ENCODE peak calls at places on chromosome 5, in ten cellular contexts. One of them, this sample, is unnamed.

GRCh38 chr5:132426525-132427138 is 57.1 kb downstream of the SLC22A5 start:
- DNase-seq in neural crest cell: no peak
- DNase-seq in fibroblast of lung: peak; percentile 90
- DNase-seq in WERI-Rb-1: no peak
- DNase-seq in endothelial cell: no peak
- DNase-seq in GM10248: peak; percentile 67
- DNase-seq in cardiac muscle cell: no peak
- DNase-seq in GM06990: peak; percentile 82
- DNase-seq in Calu3: peak; percentile 75
- DNase-seq in astrocyte: peak; percentile 94
- DNase-seq in this sample: peak; percentile 79

GRCh38 chr5:56264417-56265025 is 31.4 kb upstream of the ANKRD55 start:
- DNase-seq in astrocyte: no peak
- DNase-seq in endothelial cell: peak; percentile 51
- DNase-seq in neural crest cell: peak; percentile 34
- DNase-seq in GM06990: no peak
- DNase-seq in cardiac muscle cell: peak; percentile 46
- DNase-seq in GM10248: no peak
- DNase-seq in WERI-Rb-1: peak; percentile 59
- DNase-seq in fibroblast of lung: peak; percentile 46
- DNase-seq in Calu3: peak; percentile 64
- DNase-seq in this sample: no peak

GRCh38 chr5:146765089-146765832 is 113.3 kb downstream of the PPP2R2B start:
- DNase-seq in GM10248: no peak
- DNase-seq in GM06990: no peak
- DNase-seq in neural crest cell: no peak
- DNase-seq in WERI-Rb-1: no peak
- DNase-seq in Calu3: no peak
- DNase-seq in endothelial cell: no peak
- DNase-seq in cardiac muscle cell: no peak
- DNase-seq in fibroblast of lung: no peak
- DNase-seq in astrocyte: peak; percentile 78
- DNase-seq in this sample: no peak

GRCh38 chr5:167578977-167579700 is 712.3 kb upstream of the WWC1 start:
- DNase-seq in cardiac muscle cell: no peak
- DNase-seq in fibroblast of lung: peak; percentile 73
- DNase-seq in GM06990: no peak
- DNase-seq in neural crest cell: no peak
- DNase-seq in WERI-Rb-1: no peak
- DNase-seq in GM10248: no peak
- DNase-seq in Calu3: no peak
- DNase-seq in endothelial cell: no peak
- DNase-seq in astrocyte: peak; percentile 91
- DNase-seq in this sample: no peak

GRCh38 chr5:107431998-107432397 is 238.7 kb downstream of the EFNA5 start:
- DNase-seq in GM10248: no peak
- DNase-seq in neural crest cell: no peak
- DNase-seq in cardiac muscle cell: no peak
- DNase-seq in endothelial cell: no peak
- DNase-seq in Calu3: no peak
- DNase-seq in astrocyte: peak; percentile 48
- DNase-seq in GM06990: no peak
- DNase-seq in WERI-Rb-1: no peak
- DNase-seq in fibroblast of lung: peak; percentile 56
- DNase-seq in this sample: no peak

GRCh38 chr5:120695368-120695880 is 231.3 kb downstream of the PRR16 start:
- DNase-seq in fibroblast of lung: no peak
- DNase-seq in Calu3: no peak
- DNase-seq in neural crest cell: no peak
- DNase-seq in cardiac muscle cell: no peak
- DNase-seq in endothelial cell: no peak
- DNase-seq in GM06990: no peak
- DNase-seq in astrocyte: no peak
- DNase-seq in WERI-Rb-1: no peak
- DNase-seq in GM10248: no peak
- DNase-seq in this sample: no peak

GRCh38 chr5:156474251-156474650 is 147.3 kb downstream of the SGCD start:
- DNase-seq in endothelial cell: no peak
- DNase-seq in astrocyte: peak; percentile 23
- DNase-seq in fibroblast of lung: peak; percentile 89
- DNase-seq in Calu3: no peak
- DNase-seq in GM10248: no peak
- DNase-seq in WERI-Rb-1: no peak
- DNase-seq in GM06990: no peak
- DNase-seq in cardiac muscle cell: peak; percentile 62
- DNase-seq in neural crest cell: no peak
- DNase-seq in this sample: no peak

GRCh38 chr5:141800629-141801028 is 77.6 kb downstream of the PCDH1 start:
- DNase-seq in GM06990: no peak
- DNase-seq in fibroblast of lung: no peak
- DNase-seq in Calu3: no peak
- DNase-seq in neural crest cell: no peak
- DNase-seq in astrocyte: no peak
- DNase-seq in WERI-Rb-1: no peak
- DNase-seq in endothelial cell: no peak
- DNase-seq in cardiac muscle cell: no peak
- DNase-seq in GM10248: no peak
- DNase-seq in this sample: no peak

GRCh38 chr5:6728011-6728794 is 15.0 kb downstream of the TENT4A start:
- DNase-seq in cardiac muscle cell: no peak
- DNase-seq in Calu3: no peak
- DNase-seq in neural crest cell: no peak
- DNase-seq in endothelial cell: no peak
- DNase-seq in fibroblast of lung: no peak
- DNase-seq in GM10248: peak; percentile 76
- DNase-seq in GM06990: peak; percentile 78
- DNase-seq in astrocyte: no peak
- DNase-seq in WERI-Rb-1: no peak
- DNase-seq in this sample: no peak

GRCh38 chr5:107289030-107289714 is 381.6 kb downstream of the EFNA5 start:
- DNase-seq in neural crest cell: no peak
- DNase-seq in endothelial cell: no peak
- DNase-seq in astrocyte: no peak
- DNase-seq in GM06990: peak; percentile 44
- DNase-seq in WERI-Rb-1: no peak
- DNase-seq in GM10248: peak; percentile 55
- DNase-seq in Calu3: no peak
- DNase-seq in cardiac muscle cell: no peak
- DNase-seq in fibroblast of lung: no peak
- DNase-seq in this sample: no peak

GRCh38 chr5:50547303-50547702 is 106.2 kb upstream of the EMB start:
- DNase-seq in Calu3: no peak
- DNase-seq in GM10248: peak; percentile 10
- DNase-seq in fibroblast of lung: no peak
- DNase-seq in cardiac muscle cell: no peak
- DNase-seq in WERI-Rb-1: no peak
- DNase-seq in neural crest cell: no peak
- DNase-seq in GM06990: peak; percentile 36
- DNase-seq in endothelial cell: no peak
- DNase-seq in astrocyte: no peak
- DNase-seq in this sample: no peak

GRCh38 chr5:130138406-130139060 is 234.3 kb downstream of the CHSY3 start:
- DNase-seq in Calu3: no peak
- DNase-seq in fibroblast of lung: peak; percentile 15
- DNase-seq in endothelial cell: no peak
- DNase-seq in cardiac muscle cell: no peak
- DNase-seq in GM10248: no peak
- DNase-seq in WERI-Rb-1: no peak
- DNase-seq in GM06990: no peak
- DNase-seq in astrocyte: peak; percentile 48
- DNase-seq in neural crest cell: no peak
- DNase-seq in this sample: no peak

GRCh38 chr5:43006411-43007202 is 33.5 kb downstream of the ANXA2R start:
- DNase-seq in astrocyte: peak; percentile 53
- DNase-seq in neural crest cell: no peak
- DNase-seq in endothelial cell: no peak
- DNase-seq in fibroblast of lung: no peak
- DNase-seq in WERI-Rb-1: no peak
- DNase-seq in Calu3: no peak
- DNase-seq in GM06990: no peak
- DNase-seq in GM10248: no peak
- DNase-seq in cardiac muscle cell: no peak
- DNase-seq in this sample: no peak

GRCh38 chr5:177507165-177507564 is 2.5 kb downstream of the DOK3 start:
- DNase-seq in WERI-Rb-1: no peak
- DNase-seq in endothelial cell: no peak
- DNase-seq in neural crest cell: no peak
- DNase-seq in cardiac muscle cell: no peak
- DNase-seq in GM06990: no peak
- DNase-seq in astrocyte: no peak
- DNase-seq in GM10248: no peak
- DNase-seq in fibroblast of lung: no peak
- DNase-seq in Calu3: no peak
- DNase-seq in this sample: no peak

GRCh38 chr5:154215931-154216330 is 25.4 kb downstream of the GALNT10 start:
- DNase-seq in WERI-Rb-1: no peak
- DNase-seq in GM10248: no peak
- DNase-seq in endothelial cell: no peak
- DNase-seq in Calu3: no peak
- DNase-seq in fibroblast of lung: no peak
- DNase-seq in astrocyte: no peak
- DNase-seq in cardiac muscle cell: no peak
- DNase-seq in neural crest cell: no peak
- DNase-seq in GM06990: no peak
- DNase-seq in this sample: no peak

GRCh38 chr5:158096835-158097234 is 237.9 kb upstream of the CLINT1 start:
- DNase-seq in GM06990: no peak
- DNase-seq in endothelial cell: no peak
- DNase-seq in WERI-Rb-1: no peak
- DNase-seq in GM10248: no peak
- DNase-seq in cardiac muscle cell: no peak
- DNase-seq in neural crest cell: no peak
- DNase-seq in astrocyte: no peak
- DNase-seq in fibroblast of lung: no peak
- DNase-seq in Calu3: no peak
- DNase-seq in this sample: no peak

GRCh38 chr5:17219006-17219422 is 1.6 kb downstream of the BASP1 start:
- DNase-seq in neural crest cell: peak; percentile 51
- DNase-seq in Calu3: no peak
- DNase-seq in endothelial cell: peak; percentile 53
- DNase-seq in GM06990: peak; percentile 61
- DNase-seq in astrocyte: no peak
- DNase-seq in GM10248: peak; percentile 41
- DNase-seq in cardiac muscle cell: peak; percentile 47
- DNase-seq in WERI-Rb-1: no peak
- DNase-seq in fibroblast of lung: no peak
- DNase-seq in this sample: no peak

GRCh38 chr5:94618493-94619328 is at the start of the genes KIAA0825 and SLF1:
- DNase-seq in GM10248: peak; percentile 90
- DNase-seq in astrocyte: peak; percentile 82
- DNase-seq in neural crest cell: peak; percentile 73
- DNase-seq in GM06990: peak; percentile 85
- DNase-seq in endothelial cell: peak; percentile 82
- DNase-seq in Calu3: peak; percentile 92
- DNase-seq in cardiac muscle cell: peak; percentile 95
- DNase-seq in fibroblast of lung: peak; percentile 83
- DNase-seq in WERI-Rb-1: peak; percentile 91
- DNase-seq in this sample: peak; percentile 76
- TF ChIP-seq CTCF in GM10248: no peak
- TF ChIP-seq CTCF in astrocyte: no peak
- TF ChIP-seq CTCF in neural crest cell: no peak
- TF ChIP-seq CTCF in GM06990: no peak
- TF ChIP-seq CTCF in endothelial cell: no peak
- TF ChIP-seq CTCF in Calu3: no peak
- TF ChIP-seq CTCF in cardiac muscle cell: no peak
- TF ChIP-seq CTCF in fibroblast of lung: no peak
- TF ChIP-seq CTCF in WERI-Rb-1: no peak
- TF ChIP-seq CTCF in this sample: no peak

DNA sequence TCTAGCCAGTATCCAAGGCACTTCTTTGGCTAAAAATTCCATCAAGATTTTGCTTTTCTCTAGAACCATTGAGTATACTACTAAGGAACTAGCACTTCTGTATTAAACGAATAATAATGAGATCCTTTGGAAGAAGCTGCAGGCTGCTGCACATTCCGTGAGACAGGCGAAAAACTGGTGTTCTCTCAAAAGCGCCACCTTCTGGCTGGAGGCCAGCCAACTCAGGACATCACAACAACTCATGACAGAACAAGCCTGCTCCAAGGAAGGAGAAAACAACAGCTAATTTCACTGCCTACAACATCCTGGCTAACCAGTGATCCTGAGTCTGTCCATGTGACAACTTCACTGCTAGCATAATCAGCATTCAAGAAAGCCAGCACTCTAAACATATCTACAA is 150.4 kb downstream of the YTHDC2 start:
- DNase-seq in GM06990: no peak
- DNase-seq in neural crest cell: peak; percentile 22
- DNase-seq in WERI-Rb-1: peak; percentile 73
- DNase-seq in Calu3: peak; percentile 37
- DNase-seq in GM10248: peak; percentile 15
- DNase-seq in fibroblast of lung: peak; percentile 11
- DNase-seq in endothelial cell: peak; percentile 64
- DNase-seq in astrocyte: no peak
- DNase-seq in cardiac muscle cell: peak; percentile 11
- DNase-seq in this sample: no peak
- TF ChIP-seq CTCF in GM06990: peak; percentile 73
- TF ChIP-seq CTCF in neural crest cell: peak; percentile 45
- TF ChIP-seq CTCF in WERI-Rb-1: peak; percentile 65
- TF ChIP-seq CTCF in Calu3: peak; percentile 14
- TF ChIP-seq CTCF in GM10248: peak; percentile 52
- TF ChIP-seq CTCF in fibroblast of lung: no peak
- TF ChIP-seq CTCF in endothelial cell: peak; percentile 64
- TF ChIP-seq CTCF in astrocyte: peak; percentile 11
- TF ChIP-seq CTCF in cardiac muscle cell: peak; percentile 45
- TF ChIP-seq CTCF in this sample: no peak

GRCh38 chr5:10779592-10779991 is 18.6 kb upstream of the DAP start:
- DNase-seq in Calu3: no peak
- DNase-seq in astrocyte: no peak
- DNase-seq in neural crest cell: no peak
- DNase-seq in endothelial cell: no peak
- DNase-seq in WERI-Rb-1: no peak
- DNase-seq in cardiac muscle cell: no peak
- DNase-seq in GM06990: no peak
- DNase-seq in fibroblast of lung: no peak
- DNase-seq in GM10248: no peak
- DNase-seq in this sample: no peak

GRCh38 chr5:10775646-10776045 is 14.6 kb upstream of the DAP start:
- DNase-seq in GM06990: no peak
- DNase-seq in GM10248: peak; percentile 28
- DNase-seq in WERI-Rb-1: no peak
- DNase-seq in Calu3: no peak
- DNase-seq in astrocyte: no peak
- DNase-seq in fibroblast of lung: no peak
- DNase-seq in endothelial cell: no peak
- DNase-seq in neural crest cell: no peak
- DNase-seq in cardiac muscle cell: no peak
- DNase-seq in this sample: no peak
- TF ChIP-seq CTCF in GM06990: peak; percentile 29
- TF ChIP-seq CTCF in GM10248: peak; percentile 32
- TF ChIP-seq CTCF in WERI-Rb-1: peak; percentile 52
- TF ChIP-seq CTCF in Calu3: no peak
- TF ChIP-seq CTCF in astrocyte: no peak
- TF ChIP-seq CTCF in fibroblast of lung: no peak
- TF ChIP-seq CTCF in endothelial cell: no peak
- TF ChIP-seq CTCF in neural crest cell: no peak
- TF ChIP-seq CTCF in cardiac muscle cell: peak; percentile 7
- TF ChIP-seq CTCF in this sample: no peak

DNA sequence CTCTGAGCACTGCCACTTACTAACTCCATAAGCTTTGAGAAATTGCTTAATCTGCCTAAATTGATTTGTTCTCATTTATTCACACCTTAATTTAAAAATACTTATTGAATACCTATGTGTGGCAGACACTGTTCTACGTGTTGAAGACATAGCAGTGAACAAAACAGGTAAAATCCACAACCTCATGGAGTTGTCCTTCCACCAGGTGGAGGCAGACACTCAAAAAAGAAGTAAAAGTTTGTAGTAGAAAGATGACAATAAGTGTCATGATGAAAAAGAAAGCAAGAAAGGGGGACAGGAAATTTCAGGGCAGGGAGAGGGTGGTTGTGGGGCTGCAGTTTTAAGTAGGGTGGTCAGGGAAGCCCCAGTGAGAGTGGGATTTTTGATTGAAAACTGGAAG is 94.9 kb downstream of the SREK1 start:
- DNase-seq in GM10248: no peak
- DNase-seq in fibroblast of lung: no peak
- DNase-seq in Calu3: no peak
- DNase-seq in GM06990: no peak
- DNase-seq in endothelial cell: no peak
- DNase-seq in neural crest cell: no peak
- DNase-seq in WERI-Rb-1: no peak
- DNase-seq in astrocyte: no peak
- DNase-seq in cardiac muscle cell: no peak
- DNase-seq in this sample: no peak
- TF ChIP-seq CTCF in GM10248: no peak
- TF ChIP-seq CTCF in fibroblast of lung: no peak
- TF ChIP-seq CTCF in Calu3: no peak
- TF ChIP-seq CTCF in GM06990: no peak
- TF ChIP-seq CTCF in endothelial cell: no peak
- TF ChIP-seq CTCF in neural crest cell: peak; percentile 45
- TF ChIP-seq CTCF in WERI-Rb-1: peak; percentile 38
- TF ChIP-seq CTCF in astrocyte: peak; percentile 22
- TF ChIP-seq CTCF in cardiac muscle cell: peak; percentile 18
- TF ChIP-seq CTCF in this sample: no peak